ENCODE peak calls at places on chromosome 10, in four cellular contexts. One of them, this sample, is unnamed.

GRCh38 chr10:728603-729002 is 39.1 kb upstream of the DIP2C start:
- DNase-seq in HepG2: no peak
- DNase-seq in SK-N-SH: no peak
- DNase-seq in K562: no peak
- DNase-seq in this sample: no peak

GRCh38 chr10:58820862-58821559 is 308.3 kb downstream of the BICC1 start:
- DNase-seq in HepG2: no peak
- DNase-seq in SK-N-SH: no peak
- DNase-seq in K562: no peak
- DNase-seq in this sample: no peak

GRCh38 chr10:119805702-119806230 is 66.9 kb downstream of the MCMBP start:
- DNase-seq in HepG2: no peak
- DNase-seq in SK-N-SH: no peak
- DNase-seq in K562: no peak
- DNase-seq in this sample: no peak

GRCh38 chr10:65033957-65034356 is 1512.8 kb downstream of the REEP3 start:
- DNase-seq in HepG2: no peak
- DNase-seq in SK-N-SH: no peak
- DNase-seq in K562: no peak
- DNase-seq in this sample: no peak

GRCh38 chr10:36494386-36494785 is 631.0 kb upstream of the ANKRD30A start:
- DNase-seq in HepG2: no peak
- DNase-seq in SK-N-SH: no peak
- DNase-seq in K562: no peak
- DNase-seq in this sample: no peak

GRCh38 chr10:119817991-119818888 is 54.4 kb downstream of the MCMBP start:
- DNase-seq in HepG2: no peak
- DNase-seq in SK-N-SH: peak; percentile 91
- DNase-seq in K562: no peak
- DNase-seq in this sample: peak; percentile 97

GRCh38 chr10:119302591-119303253 is 95.4 kb downstream of the GRK5 start:
- DNase-seq in HepG2: peak; percentile 10
- DNase-seq in SK-N-SH: no peak
- DNase-seq in K562: no peak
- DNase-seq in this sample: no peak

GRCh38 chr10:68327889-68328786 is 3.7 kb upstream of the HNRNPH3 start:
- DNase-seq in HepG2: peak; percentile 57
- DNase-seq in SK-N-SH: peak; percentile 68
- DNase-seq in K562: no peak
- DNase-seq in this sample: no peak

GRCh38 chr10:27223964-27224363 is 16.6 kb downstream of the ACBD5 start:
- DNase-seq in HepG2: peak; percentile 46
- DNase-seq in SK-N-SH: peak; percentile 26
- DNase-seq in K562: peak; percentile 54
- DNase-seq in this sample: peak; percentile 28

GRCh38 chr10:59323036-59323459 is 39.3 kb downstream of the FAM13C start:
- DNase-seq in HepG2: peak; percentile 77
- DNase-seq in SK-N-SH: no peak
- DNase-seq in K562: no peak
- DNase-seq in this sample: no peak

GRCh38 chr10:104472505-104472904 is 118.9 kb downstream of the CFAP58 start:
- DNase-seq in HepG2: no peak
- DNase-seq in SK-N-SH: no peak
- DNase-seq in K562: no peak
- DNase-seq in this sample: no peak

GRCh38 chr10:86167762-86168128 is 198.8 kb downstream of the GRID1 start:
- DNase-seq in HepG2: no peak
- DNase-seq in SK-N-SH: no peak
- DNase-seq in K562: no peak
- DNase-seq in this sample: no peak

GRCh38 chr10:68406111-68406814 is 814 bp downstream of the RUFY2 start:
- DNase-seq in HepG2: peak; percentile 23
- DNase-seq in SK-N-SH: peak; percentile 84
- DNase-seq in K562: peak; percentile 75
- DNase-seq in this sample: peak; percentile 68

GRCh38 chr10:3564599-3564998 is 220.4 kb downstream of the KLF6 start:
- DNase-seq in HepG2: no peak
- DNase-seq in SK-N-SH: no peak
- DNase-seq in K562: no peak
- DNase-seq in this sample: no peak

GRCh38 chr10:71974489-71975011 is 10.4 kb downstream of the CHST3 start:
- DNase-seq in HepG2: no peak
- DNase-seq in SK-N-SH: no peak
- DNase-seq in K562: no peak
- DNase-seq in this sample: no peak

GRCh38 chr10:25556457-25556856 is 377.6 kb upstream of the MYO3A start:
- DNase-seq in HepG2: no peak
- DNase-seq in SK-N-SH: no peak
- DNase-seq in K562: peak; percentile 40
- DNase-seq in this sample: no peak

GRCh38 chr10:3926675-3927525 is 141.9 kb upstream of the KLF6 start:
- DNase-seq in HepG2: no peak
- DNase-seq in SK-N-SH: no peak
- DNase-seq in K562: peak; percentile 85
- DNase-seq in this sample: no peak

GRCh38 chr10:78320990-78321389 is 287.3 kb downstream of the RPS24 start:
- DNase-seq in HepG2: no peak
- DNase-seq in SK-N-SH: no peak
- DNase-seq in K562: no peak
- DNase-seq in this sample: no peak

GRCh38 chr10:78551184-78552005 is 517.4 kb upstream of the ZMIZ1 start:
- DNase-seq in HepG2: peak; percentile 81
- DNase-seq in SK-N-SH: no peak
- DNase-seq in K562: no peak
- DNase-seq in this sample: peak; percentile 66

GRCh38 chr10:101076630-101077029 is 14.8 kb downstream of the KAZALD1 start:
- DNase-seq in HepG2: no peak
- DNase-seq in SK-N-SH: no peak
- DNase-seq in K562: no peak
- DNase-seq in this sample: no peak

GRCh38 chr10:69609077-69609476 is 21.0 kb upstream of the FAM241B start:
- DNase-seq in HepG2: no peak
- DNase-seq in SK-N-SH: no peak
- DNase-seq in K562: no peak
- DNase-seq in this sample: no peak

GRCh38 chr10:101493782-101494281 is 94.2 kb downstream of the POLL start:
- DNase-seq in HepG2: peak; percentile 64
- DNase-seq in SK-N-SH: no peak
- DNase-seq in K562: no peak
- DNase-seq in this sample: no peak

GRCh38 chr10:98285416-98285815 is 17.4 kb upstream of the LOXL4 start:
- DNase-seq in HepG2: no peak
- DNase-seq in SK-N-SH: no peak
- DNase-seq in K562: no peak
- DNase-seq in this sample: no peak

GRCh38 chr10:11871470-11871869 is 48.3 kb downstream of the PROSER2 start:
- DNase-seq in HepG2: no peak
- DNase-seq in SK-N-SH: no peak
- DNase-seq in K562: peak; percentile 67
- DNase-seq in this sample: no peak

GRCh38 chr10:98098247-98098646 is 36.2 kb upstream of the R3HCC1L start:
- DNase-seq in HepG2: no peak
- DNase-seq in SK-N-SH: no peak
- DNase-seq in K562: no peak
- DNase-seq in this sample: no peak

GRCh38 chr10:60295028-60295937 is 94.4 kb downstream of the ANK3 start:
- DNase-seq in HepG2: no peak
- DNase-seq in SK-N-SH: no peak
- DNase-seq in K562: no peak
- DNase-seq in this sample: no peak

GRCh38 chr10:28704771-28705170 is 27.4 kb downstream of the BAMBI start:
- DNase-seq in HepG2: no peak
- DNase-seq in SK-N-SH: peak; percentile 40
- DNase-seq in K562: no peak
- DNase-seq in this sample: no peak

GRCh38 chr10:93464826-93465388 is 17.2 kb downstream of the MYOF start:
- DNase-seq in HepG2: no peak
- DNase-seq in SK-N-SH: no peak
- DNase-seq in K562: no peak
- DNase-seq in this sample: no peak

GRCh38 chr10:117170244-117170643 is 27.0 kb upstream of the KCNK18 start:
- DNase-seq in HepG2: no peak
- DNase-seq in SK-N-SH: no peak
- DNase-seq in K562: no peak
- DNase-seq in this sample: no peak

GRCh38 chr10:23172846-23173548 is 19.1 kb upstream of the PTF1A start:
- DNase-seq in HepG2: no peak
- DNase-seq in SK-N-SH: peak; percentile 75
- DNase-seq in K562: no peak
- DNase-seq in this sample: peak; percentile 70

GRCh38 chr10:27391916-27392315 is 112.2 kb upstream of the RAB18 start:
- DNase-seq in HepG2: no peak
- DNase-seq in SK-N-SH: no peak
- DNase-seq in K562: no peak
- DNase-seq in this sample: no peak

GRCh38 chr10:129697463-129698247 is 230.6 kb downstream of the MGMT start:
- DNase-seq in HepG2: no peak
- DNase-seq in SK-N-SH: no peak
- DNase-seq in K562: no peak
- DNase-seq in this sample: no peak

GRCh38 chr10:67225226-67225625 is 299.4 kb downstream of the LRRTM3 start:
- DNase-seq in HepG2: no peak
- DNase-seq in SK-N-SH: no peak
- DNase-seq in K562: no peak
- DNase-seq in this sample: no peak

GRCh38 chr10:24820616-24821015 is 96.9 kb upstream of the ARHGAP21 start:
- DNase-seq in HepG2: no peak
- DNase-seq in SK-N-SH: no peak
- DNase-seq in K562: peak; percentile 13
- DNase-seq in this sample: no peak

GRCh38 chr10:77430530-77430929 is 207.1 kb downstream of the KCNMA1 start:
- DNase-seq in HepG2: no peak
- DNase-seq in SK-N-SH: no peak
- DNase-seq in K562: no peak
- DNase-seq in this sample: no peak

DNA sequence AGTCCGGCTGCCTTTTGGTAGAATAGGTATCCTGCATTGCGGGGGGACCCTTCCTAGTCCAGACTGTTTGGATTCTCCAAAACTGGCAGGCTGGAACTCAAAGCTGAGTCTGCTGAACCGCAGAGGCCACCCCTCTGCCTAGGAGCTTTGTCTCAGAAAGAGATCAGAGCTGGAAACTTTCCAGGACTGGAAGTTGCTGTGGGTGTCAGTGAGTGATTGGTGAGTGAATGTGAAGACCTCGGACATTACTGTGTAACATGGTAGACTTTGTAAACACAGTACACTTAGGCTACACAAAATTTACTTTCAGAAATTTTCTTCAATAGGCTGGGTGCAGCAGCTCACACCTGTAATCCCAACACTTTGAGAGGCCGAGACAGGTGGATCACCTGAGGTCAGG is 103.8 kb downstream of the DNAJC1 start:
- DNase-seq in HepG2: no peak
- DNase-seq in SK-N-SH: no peak
- DNase-seq in K562: peak; percentile 41
- DNase-seq in this sample: no peak
- TF ChIP-seq FOXJ3 in HepG2: no peak
- TF ChIP-seq FOXJ3 in SK-N-SH: no peak
- TF ChIP-seq FOXJ3 in K562: no peak
- TF ChIP-seq FOXJ3 in this sample: no peak

DNA sequence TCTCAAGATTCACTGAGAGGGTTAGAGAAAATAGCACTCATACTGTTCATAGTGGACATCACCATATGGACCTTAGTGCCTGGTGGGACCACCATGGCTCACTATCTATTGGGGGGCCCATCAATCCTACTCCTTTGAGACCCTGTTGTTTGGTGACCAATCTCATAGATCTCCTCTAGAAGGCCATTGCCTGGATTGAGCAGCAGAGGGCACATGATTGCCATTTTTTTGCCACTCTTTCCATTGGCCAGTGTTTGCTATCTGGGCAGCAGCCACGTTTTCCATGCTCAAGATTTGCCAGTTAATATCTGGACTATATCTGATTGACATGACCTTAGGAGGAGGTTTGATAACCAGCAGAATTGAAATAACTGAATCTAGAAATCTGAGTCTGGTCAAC is 244.5 kb downstream of the ITGB1 start:
- DNase-seq in HepG2: peak; percentile 6
- DNase-seq in SK-N-SH: no peak
- DNase-seq in K562: no peak
- DNase-seq in this sample: no peak
- TF ChIP-seq FOXJ3 in HepG2: no peak
- TF ChIP-seq FOXJ3 in SK-N-SH: no peak
- TF ChIP-seq FOXJ3 in K562: no peak
- TF ChIP-seq FOXJ3 in this sample: no peak

DNA sequence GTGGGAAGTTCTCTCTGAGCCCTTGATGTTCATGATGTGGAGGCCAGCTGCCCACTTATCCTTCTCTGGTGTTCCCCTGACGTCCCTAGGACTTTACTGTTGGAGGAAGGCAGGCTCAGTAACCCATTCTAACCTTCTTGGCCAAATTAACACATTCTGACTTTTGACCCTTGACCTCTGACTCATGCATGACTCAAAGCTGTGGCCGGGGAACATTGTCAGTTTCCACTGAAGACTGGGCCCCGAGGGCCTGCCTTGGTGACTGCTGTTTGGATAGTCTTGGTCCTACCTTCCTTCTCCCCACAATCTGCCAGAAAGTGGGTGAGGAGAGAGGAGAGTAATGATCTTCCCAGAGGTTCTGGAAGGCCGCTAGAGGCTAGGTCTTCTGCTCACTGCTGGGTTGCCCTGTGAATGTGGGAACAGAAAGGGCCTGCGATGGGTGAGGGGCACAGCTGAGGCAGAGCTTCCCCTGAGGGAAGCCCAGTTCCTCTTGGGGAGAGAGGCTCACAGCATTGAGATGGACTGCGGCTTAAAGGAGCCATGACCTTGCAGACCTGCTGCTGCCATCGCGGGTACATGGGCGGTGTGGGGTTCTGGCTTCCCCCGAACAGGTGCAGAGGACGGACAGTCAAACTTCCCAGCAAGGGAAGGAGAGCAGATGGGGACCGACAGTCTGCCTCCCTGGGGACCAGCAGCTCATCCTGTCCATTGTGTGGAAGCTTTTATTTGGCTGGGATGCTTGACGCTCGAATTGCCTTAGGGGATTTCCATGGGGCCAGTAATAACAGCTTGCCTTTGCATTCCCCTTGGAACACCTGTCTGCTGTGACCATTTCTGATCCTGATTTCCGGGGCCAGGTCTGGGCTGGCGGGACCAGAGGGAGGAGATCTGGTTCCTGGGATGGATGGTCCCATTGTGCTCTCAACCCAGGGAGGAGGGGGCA is 43.8 kb downstream of the ADAMTS14 start:
- DNase-seq in HepG2: peak; percentile 19
- DNase-seq in SK-N-SH: no peak
- DNase-seq in K562: peak; percentile 96
- DNase-seq in this sample: no peak
- TF ChIP-seq FOXJ3 in HepG2: no peak
- TF ChIP-seq FOXJ3 in SK-N-SH: no peak
- TF ChIP-seq FOXJ3 in K562: no peak
- TF ChIP-seq FOXJ3 in this sample: no peak

DNA sequence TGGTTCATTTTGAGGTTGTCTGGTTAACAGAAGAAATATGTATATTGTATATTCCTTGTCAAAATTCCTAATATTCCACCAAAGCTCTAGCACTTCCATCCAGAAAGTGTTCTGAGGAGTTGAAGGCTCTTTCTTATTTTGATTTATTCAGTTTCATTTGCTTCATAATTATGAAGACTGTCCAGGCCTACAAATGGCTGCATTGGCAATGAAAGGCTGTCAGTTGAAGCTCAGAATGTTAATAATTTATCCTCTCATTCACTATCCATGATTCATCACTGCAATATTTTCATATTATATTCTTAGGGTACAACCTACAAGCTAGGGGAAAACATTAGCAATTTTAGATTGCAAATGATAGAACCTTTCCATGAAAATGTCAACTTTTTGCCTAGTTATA is 57.3 kb downstream of the ARID5B start:
- DNase-seq in HepG2: no peak
- DNase-seq in SK-N-SH: no peak
- DNase-seq in K562: no peak
- DNase-seq in this sample: no peak
- TF ChIP-seq FOXJ3 in HepG2: no peak
- TF ChIP-seq FOXJ3 in SK-N-SH: no peak
- TF ChIP-seq FOXJ3 in K562: no peak
- TF ChIP-seq FOXJ3 in this sample: no peak